ENCODE peak calls at places on chromosome 20, in seven cellular contexts. W is kidney, C is breast epithelium, E is heart right ventricle, S is K562, B is tibial artery, N is DND-41. Y is an unnamed sample.

GRCh38 chr20:53865905-53866786 is 204.2 kb downstream of the BCAS1 start:
- DNase-seq in W (no peak), C (peak; percentile 64), E (no peak), S (no peak), B (no peak), N (peak; percentile 36), Y (peak; percentile 59)

GRCh38 chr20:43670423-43670822 is 3.5 kb downstream of the MYBL2 start:
- DNase-seq in W (no peak), C (no peak), E (no peak), S (no peak), B (no peak), N (no peak), Y (no peak)

GRCh38 chr20:37955511-37955910 is 52.6 kb downstream of the VSTM2L start:
- DNase-seq in W (no peak), C (no peak), E (no peak), S (no peak), B (no peak), N (no peak), Y (no peak)

GRCh38 chr20:19451591-19452295 is 239.3 kb downstream of the SLC24A3 start:
- DNase-seq in W (no peak), C (no peak), E (no peak), S (no peak), B (no peak), N (peak; percentile 12), Y (no peak)

GRCh38 chr20:49620364-49621240 is 52.7 kb upstream of the PTGIS start:
- DNase-seq in W (no peak), C (no peak), E (no peak), S (no peak), B (no peak), N (no peak), Y (no peak)

GRCh38 chr20:2874456-2874855 is 1.2 kb downstream of the PTPRA start:
- DNase-seq in W (no peak), C (no peak), E (no peak), S (no peak), B (no peak), N (peak; percentile 47), Y (no peak)

GRCh38 chr20:58965270-58966064 is 15.6 kb upstream of the NELFCD start:
- DNase-seq in W (no peak), C (no peak), E (no peak), S (no peak), B (no peak), N (no peak), Y (no peak)

GRCh38 chr20:4512891-4513550 is 208.7 kb upstream of the PRND start:
- DNase-seq in W (no peak), C (no peak), E (no peak), S (no peak), B (no peak), N (no peak), Y (no peak)

GRCh38 chr20:62524486-62524885 is 48.7 kb upstream of the GATA5 start:
- DNase-seq in W (no peak), C (no peak), E (no peak), S (no peak), B (no peak), N (no peak), Y (no peak)

GRCh38 chr20:14012671-14013070 is 17.4 kb downstream of the MACROD2 start:
- DNase-seq in W (no peak), C (no peak), E (no peak), S (no peak), B (no peak), N (no peak), Y (no peak)

GRCh38 chr20:44683263-44684046 is 31.7 kb upstream of the CCN5 start:
- DNase-seq in W (no peak), C (no peak), E (no peak), S (peak; percentile 75), B (no peak), N (peak; percentile 86), Y (peak; percentile 48)

GRCh38 chr20:34536798-34537394 is 20.7 kb downstream of the DYNLRB1 start:
- DNase-seq in W (no peak), C (no peak), E (peak; percentile 70), S (peak; percentile 44), B (peak; percentile 37), N (peak; percentile 20), Y (peak; percentile 60)

GRCh38 chr20:34562643-34563042 is 4.1 kb downstream of the MAP1LC3A start:
- DNase-seq in W (no peak), C (no peak), E (no peak), S (no peak), B (no peak), N (peak; percentile 18), Y (peak; percentile 59)

GRCh38 chr20:49320460-49320859 is 42.6 kb upstream of the ZNFX1 start:
- DNase-seq in W (no peak), C (no peak), E (no peak), S (no peak), B (no peak), N (no peak), Y (peak; percentile 30)

GRCh38 chr20:45817652-45818194 is 5.3 kb downstream of the UBE2C start:
- DNase-seq in W (no peak), C (no peak), E (no peak), S (no peak), B (no peak), N (no peak), Y (no peak)

GRCh38 chr20:9531581-9531980 is 17.2 kb downstream of the LAMP5 start:
- DNase-seq in W (no peak), C (no peak), E (no peak), S (no peak), B (no peak), N (no peak), Y (no peak)

GRCh38 chr20:14921546-14921945 is 584.1 kb upstream of the FLRT3 start:
- DNase-seq in W (no peak), C (no peak), E (no peak), S (no peak), B (no peak), N (no peak), Y (no peak)

GRCh38 chr20:61810066-61810708 is 255.5 kb downstream of the TAF4 start:
- DNase-seq in W (peak; percentile 55), C (no peak), E (no peak), S (no peak), B (no peak), N (no peak), Y (no peak)

GRCh38 chr20:10832146-10832545 is 158.3 kb upstream of the JAG1 start:
- DNase-seq in W (no peak), C (no peak), E (no peak), S (no peak), B (no peak), N (no peak), Y (no peak)

GRCh38 chr20:40810336-40810735 is 121.3 kb upstream of the MAFB start:
- DNase-seq in W (no peak), C (no peak), E (no peak), S (no peak), B (no peak), N (no peak), Y (no peak)

GRCh38 chr20:59007758-59008511 is 881 bp upstream of the CTSZ start:
- DNase-seq in W (peak; percentile 78), C (peak; percentile 42), E (no peak), S (peak; percentile 53), B (peak; percentile 71), N (no peak), Y (no peak)

GRCh38 chr20:51492167-51493092 is 50.1 kb downstream of the NFATC2 start:
- DNase-seq in W (peak; percentile 91), C (no peak), E (peak; percentile 82), S (peak; percentile 88), B (peak; percentile 42), N (no peak), Y (no peak)

GRCh38 chr20:51491393-51491792 is 51.1 kb downstream of the NFATC2 start:
- DNase-seq in W (no peak), C (no peak), E (no peak), S (no peak), B (no peak), N (no peak), Y (no peak)

GRCh38 chr20:51495921-51496545 is 46.5 kb downstream of the NFATC2 start:
- DNase-seq in W (no peak), C (no peak), E (no peak), S (no peak), B (no peak), N (no peak), Y (no peak)

GRCh38 chr20:51494241-51495110 is 48.0 kb downstream of the NFATC2 start:
- DNase-seq in W (no peak), C (no peak), E (no peak), S (no peak), B (no peak), N (no peak), Y (no peak)

DNA sequence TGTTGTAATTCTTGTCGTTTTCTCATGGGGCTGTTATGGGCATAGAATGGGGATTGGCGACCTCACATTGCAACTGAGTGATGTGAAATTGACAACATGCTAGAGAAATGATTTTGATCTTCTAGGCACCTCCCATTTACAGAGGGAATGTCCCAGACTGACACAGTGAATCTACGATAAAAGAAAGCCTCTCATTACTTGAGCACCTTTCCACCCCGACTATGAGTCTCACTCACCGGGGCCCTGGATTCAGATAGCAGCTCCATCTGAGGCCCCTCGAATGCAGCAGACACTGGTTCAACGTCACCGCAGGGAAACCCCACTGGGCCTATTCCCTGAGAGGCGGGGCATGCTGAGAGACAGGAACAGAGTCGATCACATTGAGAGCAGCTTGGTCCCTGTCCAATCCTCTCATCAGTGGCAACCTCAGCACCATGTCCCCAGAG is 49.1 kb downstream of the NFATC2 start:
- DNase-seq in W (no peak), C (no peak), E (no peak), S (peak; percentile 39), B (no peak), N (no peak), Y (no peak)
- H3K4me3 ChIP-seq in W (no peak overlapping the region), C (no peak overlapping the region), E (no peak overlapping the region), S (no peak overlapping the region), B (no peak overlapping the region), N (no peak overlapping the region), Y (no peak overlapping the region)

DNA sequence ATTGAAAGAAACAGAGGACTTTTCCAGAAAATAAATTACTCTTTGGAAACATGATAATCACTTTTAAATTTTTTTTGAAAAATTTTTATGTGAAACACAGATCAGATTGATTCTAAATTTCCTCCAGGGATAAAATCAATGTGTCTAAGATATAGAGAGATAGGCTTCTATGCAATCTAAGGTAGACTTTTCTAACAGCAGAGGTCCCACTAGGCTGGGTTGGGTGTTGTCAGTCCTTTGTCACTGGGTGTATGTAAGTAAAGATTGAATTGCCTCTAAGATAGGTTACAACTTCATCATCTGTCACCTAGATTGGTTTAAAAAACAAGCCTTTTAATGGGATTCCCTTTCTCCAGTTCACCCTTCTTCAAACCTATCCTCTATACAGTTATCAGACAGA is 449.9 kb downstream of the DHX35 start:
- DNase-seq in W (no peak), C (no peak), E (no peak), S (no peak), B (no peak), N (no peak), Y (no peak)
- TF ChIP-seq CTCF in W (no peak), C (no peak), E (no peak), S (no peak), B (no peak), N (no peak), Y (no peak)

GRCh38 chr20:32973077-32973717 is 31.0 kb downstream of the SUN5 start:
- DNase-seq in W (no peak), C (no peak), E (no peak), S (no peak), B (no peak), N (peak; percentile 2), Y (no peak)
- H3K4me3 ChIP-seq in W (no peak overlapping the region), C (no peak overlapping the region), E (no peak overlapping the region), S (no peak overlapping the region), B (no peak overlapping the region), N (no peak overlapping the region), Y (no peak overlapping the region)

DNA sequence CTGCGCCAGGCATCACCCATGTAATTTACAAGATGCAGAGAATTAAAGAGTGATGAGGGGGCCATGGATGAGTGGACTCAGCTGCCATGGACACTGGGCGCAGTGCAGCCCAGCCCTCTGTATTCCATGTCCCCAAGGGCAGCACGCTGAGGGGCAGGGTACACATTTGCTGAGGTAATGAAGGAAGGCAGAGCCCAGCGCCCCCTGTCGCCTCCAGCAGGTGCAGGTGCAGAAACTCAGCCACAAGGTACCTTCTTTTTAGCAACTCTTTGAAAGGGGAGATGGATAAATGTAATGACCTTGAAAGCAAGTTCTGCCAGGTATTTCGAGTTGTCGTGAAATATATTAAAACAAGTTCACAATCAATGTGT is 7.1 kb downstream of the CD93 start:
- DNase-seq in W (no peak), C (no peak), E (no peak), S (peak; percentile 36), B (no peak), N (no peak), Y (no peak)
- TF ChIP-seq CTCF in W (no peak), C (no peak), E (no peak), S (peak; percentile 71), B (no peak), N (peak; percentile 28), Y (no peak)